ENCODE peak calls at places on chromosomes 13 and 19, in six cellular contexts. H is SK-N-SH, L is mammary epithelial cell, Y is neural progenitor cell, E is HepG2, S is astrocyte. T is an unnamed sample.

GRCh38 chr19:35692010-35692409 is 12.3 kb upstream of the ZBTB32 start:
- DNase-seq in H (no peak), L (no peak), Y (no peak), E (no peak), S (no peak), T (no peak)

GRCh38 chr13:41658057-41658642 is 200.8 kb downstream of the RGCC start:
- DNase-seq in H (no peak), L (no peak), Y (no peak), E (no peak), S (peak; percentile 45), T (peak; percentile 94)

GRCh38 chr19:7292352-7292949 is 1.8 kb downstream of the INSR start:
- DNase-seq in H (no peak), L (no peak), Y (no peak), E (no peak), S (no peak), T (no peak)

GRCh38 chr13:56201834-56202233 is 938.9 kb upstream of the PRR20A start:
- DNase-seq in H (no peak), L (no peak), Y (peak; percentile 6), E (no peak), S (no peak), T (no peak)

GRCh38 chr13:44815507-44816074 is 173.7 kb downstream of the NUFIP1 start:
- DNase-seq in H (no peak), L (peak; percentile 92), Y (peak; percentile 41), E (peak; percentile 92), S (peak; percentile 99), T (peak; percentile 99)

GRCh38 chr19:16026756-16027155 is 49.5 kb upstream of the TPM4 start:
- DNase-seq in H (peak; percentile 4), L (no peak), Y (no peak), E (no peak), S (no peak), T (no peak)

GRCh38 chr13:107864543-107865460 is 350.5 kb downstream of the LIG4 start:
- DNase-seq in H (peak; percentile 29), L (peak; percentile 31), Y (peak; percentile 90), E (peak; percentile 18), S (peak; percentile 64), T (peak; percentile 86)

GRCh38 chr13:41562083-41562482 is 104.7 kb downstream of the RGCC start:
- DNase-seq in H (no peak), L (peak; percentile 71), Y (no peak), E (no peak), S (peak; percentile 93), T (peak; percentile 76)

GRCh38 chr13:39815345-39816111 is 160.1 kb downstream of the COG6 start:
- DNase-seq in H (no peak), L (no peak), Y (no peak), E (no peak), S (no peak), T (peak; percentile 14)

GRCh38 chr19:29798783-29799182 is 13.0 kb upstream of the CCNE1 start:
- DNase-seq in H (no peak), L (no peak), Y (no peak), E (no peak), S (peak; percentile 65), T (peak; percentile 8)

GRCh38 chr19:2050991-2051770 is at the start of gene MKNK2:
- DNase-seq in H (peak; percentile 99), L (peak; percentile 79), Y (peak; percentile 97), E (peak; percentile 64), S (peak; percentile 35), T (peak; percentile 87)

GRCh38 chr13:76692326-76692725 is 193.9 kb downstream of the KCTD12 start:
- DNase-seq in H (no peak), L (no peak), Y (no peak), E (no peak), S (no peak), T (no peak)

GRCh38 chr13:55432814-55433213 is 1707.9 kb upstream of the PRR20A start:
- DNase-seq in H (no peak), L (no peak), Y (no peak), E (no peak), S (no peak), T (no peak)

GRCh38 chr13:33379597-33379996 is 94.0 kb upstream of the STARD13 start:
- DNase-seq in H (no peak), L (no peak), Y (no peak), E (peak; percentile 43), S (peak; percentile 6), T (no peak)

GRCh38 chr19:2540251-2540645 is 64.3 kb downstream of the GADD45B start:
- DNase-seq in H (no peak), L (no peak), Y (no peak), E (no peak), S (no peak), T (no peak)

GRCh38 chr13:112898786-112899617 is 70.0 kb upstream of the MCF2L start:
- DNase-seq in H (no peak), L (no peak), Y (no peak), E (no peak), S (no peak), T (no peak)

GRCh38 chr13:91946498-91947070 is 548.2 kb downstream of the GPC5 start:
- DNase-seq in H (peak; percentile 63), L (peak; percentile 0), Y (peak; percentile 63), E (peak; percentile 44), S (peak; percentile 2), T (peak; percentile 54)

GRCh38 chr19:35044317-35045117 is 3.0 kb downstream of the HPN start:
- DNase-seq in H (peak; percentile 85), L (peak; percentile 48), Y (peak; percentile 60), E (peak; percentile 28), S (no peak), T (peak; percentile 18)

DNA sequence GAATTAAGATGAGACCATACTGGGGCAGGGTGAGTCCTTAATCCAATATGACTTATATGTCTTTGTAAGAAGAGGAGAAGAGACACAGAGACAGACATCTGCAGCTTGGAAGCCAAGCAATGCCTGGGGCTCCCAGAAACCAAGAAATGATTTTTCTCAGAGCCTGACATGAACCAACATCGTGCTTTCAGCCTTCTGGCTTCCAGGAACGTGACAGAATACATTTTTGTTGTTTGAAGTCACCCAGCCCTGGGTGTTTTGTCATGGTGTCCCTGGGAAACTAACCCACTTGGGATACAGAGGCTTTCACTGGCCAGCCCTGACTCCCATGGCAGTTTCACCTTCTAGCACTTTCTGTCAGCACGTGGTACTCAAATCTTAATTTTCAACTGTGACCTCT is 95.3 kb upstream of the SLC10A2 start:
- DNase-seq in H (no peak), L (peak; percentile 28), Y (no peak), E (no peak), S (no peak), T (no peak)
- H3K4me3 ChIP-seq in H (no peak overlapping the region), L (no peak overlapping the region), Y (no peak overlapping the region), E (no peak overlapping the region), S (no peak overlapping the region), T (no peak overlapping the region)

GRCh38 chr19:4037301-4037949 is 29.3 kb downstream of the ZBTB7A start:
- DNase-seq in H (no peak), L (no peak), Y (no peak), E (no peak), S (no peak), T (no peak)
- H4K20me1 ChIP-seq in H (peaks cover 26% of the 10 kb centered on the region), L (peaks cover 4% of the 10 kb centered on the region), Y (no peaks in the 10 kb centered on the region), E (no peaks in the 10 kb centered on the region), S (peaks cover 30% of the 10 kb centered on the region), T (no peaks in the 10 kb centered on the region)

GRCh38 chr19:867855-868457 is 8.5 kb downstream of the CFD start:
- DNase-seq in H (no peak), L (no peak), Y (no peak), E (no peak), S (no peak), T (no peak)

GRCh38 chr19:868458-869244 is 9.2 kb downstream of the CFD start:
- DNase-seq in H (no peak), L (no peak), Y (no peak), E (no peak), S (no peak), T (no peak)

GRCh38 chr19:870963-871401 is 11.5 kb downstream of the CFD start:
- DNase-seq in H (peak; percentile 93), L (no peak), Y (no peak), E (no peak), S (peak; percentile 35), T (peak; percentile 78)

GRCh38 chr19:870314-870713 is 10.8 kb downstream of the CFD start:
- DNase-seq in H (no peak), L (no peak), Y (no peak), E (no peak), S (no peak), T (no peak)

DNA sequence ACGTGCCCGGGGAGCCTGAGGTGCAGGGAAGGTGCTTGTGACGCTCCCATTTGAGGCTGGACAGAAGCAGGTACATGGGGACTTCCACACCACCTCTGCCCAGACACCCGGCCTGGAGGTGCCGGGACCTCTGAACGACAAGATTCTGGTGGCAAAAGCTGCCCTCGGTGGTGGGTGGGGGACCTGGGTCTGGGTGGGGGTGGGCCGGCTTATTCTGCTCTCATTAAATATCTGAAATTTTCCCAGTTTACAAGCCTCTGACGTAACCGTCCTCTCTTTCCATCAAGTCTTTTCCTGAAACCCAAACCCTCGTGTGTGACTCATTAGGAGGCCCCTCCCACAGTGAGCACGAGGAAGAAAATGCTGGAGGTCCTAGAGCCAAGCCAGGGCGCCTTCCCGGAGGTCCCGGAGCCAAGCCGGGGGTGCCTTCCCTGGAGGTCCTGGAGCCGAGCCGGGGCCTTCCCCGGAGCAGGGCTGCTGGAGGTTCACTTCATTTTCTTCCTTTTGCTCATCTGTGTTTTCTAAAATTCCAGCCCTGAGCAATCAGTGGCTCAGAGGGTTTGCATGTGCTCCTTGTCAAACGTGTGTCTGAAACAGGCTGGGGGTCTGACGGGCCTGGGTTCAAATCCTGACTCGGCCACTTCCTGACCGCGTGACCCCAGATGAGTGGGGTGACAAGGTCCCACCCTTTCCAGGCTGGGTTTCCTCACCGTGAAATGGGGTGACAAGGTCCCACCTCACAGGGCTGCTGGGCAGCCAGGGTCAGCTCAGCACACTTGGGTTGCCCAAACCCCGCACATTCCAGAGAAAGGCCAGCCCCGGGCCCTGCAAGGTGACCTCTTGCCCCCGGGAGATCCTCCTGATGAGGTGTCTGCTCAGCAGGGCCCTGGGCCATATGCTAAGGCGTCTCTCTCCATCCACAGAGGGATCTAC is 10.0 kb downstream of the CFD start:
- DNase-seq in H (no peak), L (peak; percentile 51), Y (no peak), E (no peak), S (peak; percentile 93), T (peak; percentile 96)
- H3K9ac ChIP-seq in H (no peak overlapping the region), L (no peak overlapping the region), Y (no peak overlapping the region), E (no peak overlapping the region), S (peak overlapping the region; percentile 66), T (peak overlapping the region; percentile 31)

GRCh38 chr13:51541037-51541436 is 43.2 kb upstream of the WDFY2 start:
- DNase-seq in H (no peak), L (no peak), Y (no peak), E (peak; percentile 55), S (no peak), T (no peak)

GRCh38 chr13:51538626-51539179 is 45.6 kb upstream of the WDFY2 start:
- DNase-seq in H (no peak), L (no peak), Y (no peak), E (no peak), S (no peak), T (no peak)

GRCh38 chr13:51539887-51540286 is 44.4 kb upstream of the WDFY2 start:
- DNase-seq in H (no peak), L (no peak), Y (no peak), E (no peak), S (no peak), T (no peak)

GRCh38 chr13:51542358-51542972 is 41.8 kb upstream of the WDFY2 start:
- DNase-seq in H (peak; percentile 27), L (no peak), Y (peak; percentile 51), E (no peak), S (no peak), T (peak; percentile 49)

DNA sequence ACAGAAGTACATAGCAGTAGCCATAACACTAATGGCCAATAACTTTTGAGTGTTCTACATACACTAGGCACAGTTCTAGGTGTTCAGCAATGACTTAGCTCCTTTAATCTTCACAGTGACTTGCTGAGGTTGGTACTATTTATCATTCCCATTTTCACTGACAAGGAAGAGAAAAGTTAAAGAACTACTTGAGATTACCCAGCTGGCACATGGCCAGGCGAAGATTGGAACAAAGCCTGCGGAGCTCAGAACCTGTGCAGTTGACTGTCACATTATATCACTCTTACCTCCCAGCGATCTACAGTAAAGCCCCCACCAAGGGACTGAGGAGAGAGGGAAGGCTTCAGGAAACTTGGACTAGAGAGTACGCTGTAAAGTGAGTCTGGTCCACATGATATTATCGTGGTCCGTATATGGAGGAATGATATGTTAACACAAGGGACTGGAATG is 42.4 kb upstream of the WDFY2 start:
- DNase-seq in H (no peak), L (no peak), Y (no peak), E (no peak), S (no peak), T (no peak)
- H3K4me3 ChIP-seq in H (no peak overlapping the region), L (no peak overlapping the region), Y (no peak overlapping the region), E (no peak overlapping the region), S (no peak overlapping the region), T (no peak overlapping the region)